ENCODE peak calls at places on chromosome 14, in ten cellular contexts. One of them, this sample, is unnamed.

GRCh38 chr14:65414961-65415589 is 2.5 kb downstream of the FUT8 start:
- DNase-seq in breast epithelium: no peak
- DNase-seq in ovary: no peak
- DNase-seq in lower lobe of right lung: no peak
- DNase-seq in heart right ventricle: peak; percentile 16
- DNase-seq in uterus: no peak
- DNase-seq in aorta: no peak
- DNase-seq in endodermal cell: no peak
- DNase-seq in CD8-positive, alpha-beta memory T cell: no peak
- DNase-seq in OCI-LY7: peak; percentile 64
- DNase-seq in this sample: no peak

GRCh38 chr14:80427101-80427500 is 215.8 kb upstream of the DIO2 start:
- DNase-seq in breast epithelium: no peak
- DNase-seq in ovary: no peak
- DNase-seq in lower lobe of right lung: no peak
- DNase-seq in heart right ventricle: no peak
- DNase-seq in uterus: no peak
- DNase-seq in aorta: no peak
- DNase-seq in endodermal cell: no peak
- DNase-seq in CD8-positive, alpha-beta memory T cell: no peak
- DNase-seq in OCI-LY7: no peak
- DNase-seq in this sample: no peak

GRCh38 chr14:74519316-74520074 is 25.9 kb downstream of the ISCA2 start:
- DNase-seq in breast epithelium: no peak
- DNase-seq in ovary: no peak
- DNase-seq in lower lobe of right lung: peak; percentile 26
- DNase-seq in heart right ventricle: no peak
- DNase-seq in uterus: no peak
- DNase-seq in aorta: peak; percentile 47
- DNase-seq in endodermal cell: no peak
- DNase-seq in CD8-positive, alpha-beta memory T cell: no peak
- DNase-seq in OCI-LY7: no peak
- DNase-seq in this sample: no peak

GRCh38 chr14:55139696-55140509 is 10.9 kb downstream of the LGALS3 start:
- DNase-seq in breast epithelium: no peak
- DNase-seq in ovary: no peak
- DNase-seq in lower lobe of right lung: no peak
- DNase-seq in heart right ventricle: no peak
- DNase-seq in uterus: no peak
- DNase-seq in aorta: no peak
- DNase-seq in endodermal cell: no peak
- DNase-seq in CD8-positive, alpha-beta memory T cell: no peak
- DNase-seq in OCI-LY7: no peak
- DNase-seq in this sample: no peak

GRCh38 chr14:100322138-100322957 is 791 bp upstream of the SLC25A47 start:
- DNase-seq in breast epithelium: no peak
- DNase-seq in ovary: no peak
- DNase-seq in lower lobe of right lung: no peak
- DNase-seq in heart right ventricle: no peak
- DNase-seq in uterus: no peak
- DNase-seq in aorta: no peak
- DNase-seq in endodermal cell: no peak
- DNase-seq in CD8-positive, alpha-beta memory T cell: no peak
- DNase-seq in OCI-LY7: no peak
- DNase-seq in this sample: no peak

GRCh38 chr14:72928872-72929271 is 2.6 kb downstream of the DCAF4 start:
- DNase-seq in breast epithelium: no peak
- DNase-seq in ovary: no peak
- DNase-seq in lower lobe of right lung: no peak
- DNase-seq in heart right ventricle: no peak
- DNase-seq in uterus: no peak
- DNase-seq in aorta: no peak
- DNase-seq in endodermal cell: peak; percentile 45
- DNase-seq in CD8-positive, alpha-beta memory T cell: no peak
- DNase-seq in OCI-LY7: no peak
- DNase-seq in this sample: no peak

GRCh38 chr14:40129162-40129561 is 696.9 kb upstream of the FBXO33 start:
- DNase-seq in breast epithelium: no peak
- DNase-seq in ovary: no peak
- DNase-seq in lower lobe of right lung: no peak
- DNase-seq in heart right ventricle: no peak
- DNase-seq in uterus: no peak
- DNase-seq in aorta: no peak
- DNase-seq in endodermal cell: no peak
- DNase-seq in CD8-positive, alpha-beta memory T cell: no peak
- DNase-seq in OCI-LY7: no peak
- DNase-seq in this sample: no peak

GRCh38 chr14:100393906-100394732 is 71.0 kb downstream of the SLC25A47 start:
- DNase-seq in breast epithelium: no peak
- DNase-seq in ovary: no peak
- DNase-seq in lower lobe of right lung: no peak
- DNase-seq in heart right ventricle: no peak
- DNase-seq in uterus: no peak
- DNase-seq in aorta: no peak
- DNase-seq in endodermal cell: no peak
- DNase-seq in CD8-positive, alpha-beta memory T cell: no peak
- DNase-seq in OCI-LY7: no peak
- DNase-seq in this sample: no peak

GRCh38 chr14:55519473-55520080 is 60.4 kb upstream of the KTN1 start:
- DNase-seq in breast epithelium: peak; percentile 39
- DNase-seq in ovary: no peak
- DNase-seq in lower lobe of right lung: no peak
- DNase-seq in heart right ventricle: no peak
- DNase-seq in uterus: no peak
- DNase-seq in aorta: no peak
- DNase-seq in endodermal cell: peak; percentile 50
- DNase-seq in CD8-positive, alpha-beta memory T cell: no peak
- DNase-seq in OCI-LY7: no peak
- DNase-seq in this sample: no peak

GRCh38 chr14:20675669-20676068 is 8.7 kb upstream of the RNASE4 start:
- DNase-seq in breast epithelium: no peak
- DNase-seq in ovary: no peak
- DNase-seq in lower lobe of right lung: no peak
- DNase-seq in heart right ventricle: no peak
- DNase-seq in uterus: no peak
- DNase-seq in aorta: no peak
- DNase-seq in endodermal cell: no peak
- DNase-seq in CD8-positive, alpha-beta memory T cell: no peak
- DNase-seq in OCI-LY7: no peak
- DNase-seq in this sample: no peak

GRCh38 chr14:87170179-87170578 is 822.8 kb downstream of the GALC start:
- DNase-seq in breast epithelium: no peak
- DNase-seq in ovary: no peak
- DNase-seq in lower lobe of right lung: no peak
- DNase-seq in heart right ventricle: no peak
- DNase-seq in uterus: no peak
- DNase-seq in aorta: no peak
- DNase-seq in endodermal cell: peak; percentile 79
- DNase-seq in CD8-positive, alpha-beta memory T cell: no peak
- DNase-seq in OCI-LY7: no peak
- DNase-seq in this sample: no peak

GRCh38 chr14:30908826-30909225 is 34.5 kb downstream of the COCH start:
- DNase-seq in breast epithelium: no peak
- DNase-seq in ovary: no peak
- DNase-seq in lower lobe of right lung: no peak
- DNase-seq in heart right ventricle: no peak
- DNase-seq in uterus: no peak
- DNase-seq in aorta: no peak
- DNase-seq in endodermal cell: no peak
- DNase-seq in CD8-positive, alpha-beta memory T cell: no peak
- DNase-seq in OCI-LY7: no peak
- DNase-seq in this sample: no peak

GRCh38 chr14:36879558-36879957 is 217.9 kb downstream of the PAX9 start:
- DNase-seq in breast epithelium: no peak
- DNase-seq in ovary: no peak
- DNase-seq in lower lobe of right lung: no peak
- DNase-seq in heart right ventricle: no peak
- DNase-seq in uterus: no peak
- DNase-seq in aorta: no peak
- DNase-seq in endodermal cell: no peak
- DNase-seq in CD8-positive, alpha-beta memory T cell: no peak
- DNase-seq in OCI-LY7: no peak
- DNase-seq in this sample: no peak

GRCh38 chr14:100056964-100057817 is 8.0 kb upstream of the EVL start:
- DNase-seq in breast epithelium: no peak
- DNase-seq in ovary: no peak
- DNase-seq in lower lobe of right lung: no peak
- DNase-seq in heart right ventricle: no peak
- DNase-seq in uterus: no peak
- DNase-seq in aorta: no peak
- DNase-seq in endodermal cell: no peak
- DNase-seq in CD8-positive, alpha-beta memory T cell: no peak
- DNase-seq in OCI-LY7: peak; percentile 58
- DNase-seq in this sample: no peak

GRCh38 chr14:48526307-48526706 is 850.9 kb upstream of the MDGA2 start:
- DNase-seq in breast epithelium: no peak
- DNase-seq in ovary: no peak
- DNase-seq in lower lobe of right lung: no peak
- DNase-seq in heart right ventricle: no peak
- DNase-seq in uterus: no peak
- DNase-seq in aorta: no peak
- DNase-seq in endodermal cell: no peak
- DNase-seq in CD8-positive, alpha-beta memory T cell: no peak
- DNase-seq in OCI-LY7: no peak
- DNase-seq in this sample: no peak

DNA sequence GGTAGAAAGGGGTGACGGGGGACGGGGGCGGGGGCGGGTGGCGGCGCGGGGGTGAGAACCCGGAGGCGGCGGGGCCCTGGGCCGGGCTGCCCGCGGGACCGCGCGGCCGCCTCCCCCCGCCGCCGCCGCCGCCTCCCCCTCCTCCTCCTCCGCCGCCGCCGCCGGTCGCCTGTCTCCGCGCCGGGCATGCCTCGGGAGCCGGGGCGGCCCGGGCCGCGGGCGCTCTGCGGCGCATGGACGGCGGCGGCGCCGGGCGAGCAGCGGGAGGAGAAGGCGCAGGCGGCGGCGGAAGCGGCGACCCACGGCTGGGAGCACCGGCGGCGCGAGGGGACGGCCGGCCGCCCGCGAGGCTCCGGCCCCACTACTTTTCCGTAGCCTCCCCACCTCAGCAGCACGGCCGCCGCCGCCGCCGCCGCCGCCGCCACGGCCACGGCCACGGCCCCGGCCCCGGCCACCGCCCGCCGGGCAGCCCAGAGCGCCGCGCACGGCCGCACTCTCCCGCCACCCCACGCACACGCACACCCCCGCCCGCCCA is at the start of gene NPAS3:
- DNase-seq in breast epithelium: no peak
- DNase-seq in ovary: no peak
- DNase-seq in lower lobe of right lung: no peak
- DNase-seq in heart right ventricle: no peak
- DNase-seq in uterus: no peak
- DNase-seq in aorta: peak; percentile 75
- DNase-seq in endodermal cell: peak; percentile 60
- DNase-seq in CD8-positive, alpha-beta memory T cell: no peak
- DNase-seq in OCI-LY7: no peak
- DNase-seq in this sample: no peak
- H3K27ac ChIP-seq in breast epithelium: peak within 1 kb of the TSS; percentile 97
- H3K27ac ChIP-seq in ovary: peak within 1 kb of the TSS; percentile 85
- H3K27ac ChIP-seq in lower lobe of right lung: peak within 1 kb of the TSS; percentile 51
- H3K27ac ChIP-seq in heart right ventricle: peak within 1 kb of the TSS; percentile 83
- H3K27ac ChIP-seq in uterus: peak within 1 kb of the TSS; percentile 88
- H3K27ac ChIP-seq in aorta: no peak within 1 kb of the TSS
- H3K27ac ChIP-seq in endodermal cell: peak within 1 kb of the TSS; percentile 91
- H3K27ac ChIP-seq in CD8-positive, alpha-beta memory T cell: no peak within 1 kb of the TSS
- H3K27ac ChIP-seq in OCI-LY7: no peak within 1 kb of the TSS
- H3K27ac ChIP-seq in this sample: no peak within 1 kb of the TSS

GRCh38 chr14:29220077-29220476 is 453.5 kb downstream of the FOXG1 start:
- DNase-seq in breast epithelium: no peak
- DNase-seq in ovary: no peak
- DNase-seq in lower lobe of right lung: no peak
- DNase-seq in heart right ventricle: no peak
- DNase-seq in uterus: no peak
- DNase-seq in aorta: no peak
- DNase-seq in endodermal cell: peak; percentile 44
- DNase-seq in CD8-positive, alpha-beta memory T cell: no peak
- DNase-seq in OCI-LY7: no peak
- DNase-seq in this sample: no peak
- H3K27ac ChIP-seq in breast epithelium: no peak overlapping the region
- H3K27ac ChIP-seq in ovary: no peak overlapping the region
- H3K27ac ChIP-seq in lower lobe of right lung: no peak overlapping the region
- H3K27ac ChIP-seq in heart right ventricle: no peak overlapping the region
- H3K27ac ChIP-seq in uterus: no peak overlapping the region
- H3K27ac ChIP-seq in aorta: no peak overlapping the region
- H3K27ac ChIP-seq in endodermal cell: no peak overlapping the region
- H3K27ac ChIP-seq in CD8-positive, alpha-beta memory T cell: no peak overlapping the region
- H3K27ac ChIP-seq in OCI-LY7: no peak overlapping the region
- H3K27ac ChIP-seq in this sample: no peak overlapping the region

DNA sequence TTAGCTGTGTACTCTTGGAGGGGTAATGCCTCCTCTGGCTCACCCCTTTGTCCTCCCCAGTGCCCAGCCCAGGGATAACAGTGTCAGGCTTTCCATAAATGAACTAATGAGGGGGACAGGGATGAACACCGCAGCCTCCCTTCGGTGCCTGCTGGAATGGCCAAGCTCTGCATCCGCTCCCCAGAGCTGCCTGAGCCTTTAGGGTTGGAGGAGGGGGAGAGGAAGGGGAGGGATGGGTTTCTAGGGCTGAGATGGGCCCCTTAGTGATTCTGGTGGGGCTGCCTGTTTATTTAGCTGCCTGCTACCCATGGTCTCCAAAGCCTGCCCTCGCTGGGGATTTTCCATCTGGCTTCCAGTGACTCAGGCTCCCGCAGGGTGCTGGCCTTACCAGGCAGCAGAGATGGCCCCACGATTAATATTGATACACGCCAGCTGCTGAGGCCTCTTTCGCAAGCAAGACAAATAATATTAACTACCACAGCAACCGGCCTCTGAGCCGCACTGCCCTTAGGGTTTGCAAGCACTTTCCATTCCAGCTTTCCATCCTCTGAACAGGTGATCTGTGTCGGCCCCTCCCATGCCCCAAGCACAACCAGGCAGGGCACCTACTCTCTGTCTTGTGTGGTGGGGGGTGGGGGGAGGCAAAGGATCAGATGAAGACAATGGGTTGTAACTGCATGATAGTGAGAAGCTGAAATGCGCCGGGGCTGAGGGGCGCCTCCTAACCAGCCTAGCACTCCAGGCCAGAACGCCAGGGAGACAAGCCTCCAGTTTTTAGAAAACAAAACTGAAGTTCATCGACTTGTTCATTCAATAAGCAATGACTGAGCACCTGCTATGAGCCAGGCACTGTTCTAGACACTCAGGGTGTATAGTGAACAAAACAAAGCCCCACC is 56.7 kb downstream of the C14orf132 start:
- DNase-seq in breast epithelium: peak; percentile 56
- DNase-seq in ovary: no peak
- DNase-seq in lower lobe of right lung: no peak
- DNase-seq in heart right ventricle: no peak
- DNase-seq in uterus: peak; percentile 34
- DNase-seq in aorta: peak; percentile 63
- DNase-seq in endodermal cell: peak; percentile 48
- DNase-seq in CD8-positive, alpha-beta memory T cell: no peak
- DNase-seq in OCI-LY7: no peak
- DNase-seq in this sample: no peak
- H3K27ac ChIP-seq in breast epithelium: peak overlapping the region; percentile 54
- H3K27ac ChIP-seq in ovary: no peak overlapping the region
- H3K27ac ChIP-seq in lower lobe of right lung: peak overlapping the region; percentile 1
- H3K27ac ChIP-seq in heart right ventricle: no peak overlapping the region
- H3K27ac ChIP-seq in uterus: no peak overlapping the region
- H3K27ac ChIP-seq in aorta: no peak overlapping the region
- H3K27ac ChIP-seq in endodermal cell: peak overlapping the region; percentile 66
- H3K27ac ChIP-seq in CD8-positive, alpha-beta memory T cell: no peak overlapping the region
- H3K27ac ChIP-seq in OCI-LY7: no peak overlapping the region
- H3K27ac ChIP-seq in this sample: no peak overlapping the region

GRCh38 chr14:102590667-102591099 is 1.8 kb upstream of the RCOR1 start:
- DNase-seq in breast epithelium: no peak
- DNase-seq in ovary: peak; percentile 39
- DNase-seq in lower lobe of right lung: peak; percentile 55
- DNase-seq in heart right ventricle: peak; percentile 27
- DNase-seq in uterus: peak; percentile 52
- DNase-seq in aorta: peak; percentile 78
- DNase-seq in endodermal cell: peak; percentile 90
- DNase-seq in CD8-positive, alpha-beta memory T cell: no peak
- DNase-seq in OCI-LY7: peak; percentile 74
- DNase-seq in this sample: no peak
- H3K27ac ChIP-seq in breast epithelium: peak overlapping the region; percentile 100
- H3K27ac ChIP-seq in ovary: peak overlapping the region; percentile 98
- H3K27ac ChIP-seq in lower lobe of right lung: peak overlapping the region; percentile 94
- H3K27ac ChIP-seq in heart right ventricle: peak overlapping the region; percentile 99
- H3K27ac ChIP-seq in uterus: peak overlapping the region; percentile 98
- H3K27ac ChIP-seq in aorta: no peak overlapping the region
- H3K27ac ChIP-seq in endodermal cell: no peak overlapping the region
- H3K27ac ChIP-seq in CD8-positive, alpha-beta memory T cell: peak overlapping the region; percentile 79
- H3K27ac ChIP-seq in OCI-LY7: peak overlapping the region; percentile 92
- H3K27ac ChIP-seq in this sample: no peak overlapping the region